ENCODE peak calls at places on chromosomes 16 and 17, in six cellular contexts. J, D, X, W, Y and M are unnamed samples.
A peak's percentile ranks its signal among the peaks of the same experiment; 100 is the strongest.

GRCh38 chr16:70253291-70254094 is 1.8 kb upstream of the EXOSC6 start:
- DNase-seq in J (peak; percentile 24), D (no peak), X (peak; percentile 42), W (peak; percentile 20), Y (no peak), M (no peak)

GRCh38 chr16:2026461-2027023 is at the start of gene NHERF2:
- DNase-seq in J (peak; percentile 43), D (peak; percentile 53), X (no peak), W (no peak), Y (no peak), M (peak; percentile 27)

GRCh38 chr16:31475949-31476304 is 4.0 kb downstream of the TGFB1I1 start:
- DNase-seq in J (no peak), D (no peak), X (no peak), W (no peak), Y (no peak), M (peak; percentile 27)

GRCh38 chr17:56593073-56593740 is at the start of gene NOG:
- DNase-seq in J (peak; percentile 26), D (peak; percentile 29), X (peak; percentile 64), W (peak; percentile 77), Y (peak; percentile 70), M (peak; percentile 69)

GRCh38 chr17:60139438-60140285 is 10.1 kb upstream of the CA4 start:
- DNase-seq in J (peak; percentile 73), D (peak; percentile 43), X (peak; percentile 63), W (peak; percentile 74), Y (no peak), M (peak; percentile 50)

GRCh38 chr17:7932949-7933348 is 943 bp downstream of the CNTROB start:
- DNase-seq in J (peak; percentile 11), D (no peak), X (peak; percentile 52), W (no peak), Y (peak; percentile 55), M (peak; percentile 60)

GRCh38 chr17:73291260-73291801 is 20.5 kb downstream of the CDC42EP4 start:
- DNase-seq in J (no peak), D (no peak), X (peak; percentile 93), W (no peak), Y (peak; percentile 91), M (no peak)

GRCh38 chr17:81210466-81210865 is 12.3 kb downstream of the CEP131 start:
- DNase-seq in J (no peak), D (no peak), X (no peak), W (no peak), Y (no peak), M (no peak)

GRCh38 chr16:57987441-57988177 is 12.9 kb downstream of the ZNF319 start:
- DNase-seq in J (no peak), D (no peak), X (no peak), W (no peak), Y (no peak), M (no peak)

GRCh38 chr16:56488035-56488434 is 31.8 kb downstream of the BBS2 start:
- DNase-seq in J (no peak), D (no peak), X (no peak), W (no peak), Y (no peak), M (no peak)

GRCh38 chr16:88940196-88941050 is 36.6 kb downstream of the CBFA2T3 start:
- DNase-seq in J (no peak), D (no peak), X (no peak), W (no peak), Y (no peak), M (no peak)

GRCh38 chr17:82297280-82297803 is 20.1 kb downstream of the CD7 start:
- DNase-seq in J (peak; percentile 84), D (peak; percentile 90), X (peak; percentile 85), W (no peak), Y (peak; percentile 91), M (peak; percentile 82)

GRCh38 chr16:7910116-7910515 is 577.5 kb downstream of the RBFOX1 start:
- DNase-seq in J (no peak), D (no peak), X (no peak), W (no peak), Y (no peak), M (no peak)

GRCh38 chr17:67156269-67157199 is 88.5 kb downstream of the HELZ start:
- DNase-seq in J (no peak), D (no peak), X (peak; percentile 88), W (no peak), Y (no peak), M (no peak)

GRCh38 chr17:80482555-80483308 is 6.3 kb upstream of the NPTX1 start:
- DNase-seq in J (no peak), D (no peak), X (peak; percentile 20), W (no peak), Y (no peak), M (no peak)

GRCh38 chr16:10619271-10619849 is 39.0 kb upstream of the EMP2 start:
- DNase-seq in J (no peak), D (peak; percentile 21), X (peak; percentile 33), W (no peak), Y (no peak), M (no peak)

GRCh38 chr16:84585886-84586285 is 32.0 kb downstream of the COTL1 start:
- DNase-seq in J (no peak), D (no peak), X (no peak), W (peak; percentile 59), Y (no peak), M (no peak)

GRCh38 chr17:1398900-1399299 is 1.1 kb downstream of the YWHAE start:
- DNase-seq in J (peak; percentile 30), D (peak; percentile 20), X (peak; percentile 44), W (no peak), Y (no peak), M (no peak)

GRCh38 chr17:80791758-80792284 is 199.8 kb upstream of the CHMP6 start:
- DNase-seq in J (peak; percentile 22), D (no peak), X (peak; percentile 97), W (no peak), Y (peak; percentile 95), M (no peak)

GRCh38 chr16:78106659-78107058 is 7.2 kb downstream of the WWOX start:
- DNase-seq in J (no peak), D (no peak), X (no peak), W (no peak), Y (no peak), M (no peak)

GRCh38 chr17:58156839-58157803 is 8.9 kb downstream of the OR4D1 start:
- DNase-seq in J (peak; percentile 58), D (no peak), X (peak; percentile 9), W (peak; percentile 48), Y (no peak), M (peak; percentile 42)
- H3K27ac ChIP-seq in J (peak overlapping the region; percentile 68), D (no peak overlapping the region), X (no peak overlapping the region), W (no peak overlapping the region), Y (no peak overlapping the region), M (peak overlapping the region; percentile 68)

GRCh38 chr17:49566668-49567071 is 9.0 kb upstream of the NXPH3 start:
- DNase-seq in J (no peak), D (peak; percentile 24), X (no peak), W (no peak), Y (no peak), M (no peak)

GRCh38 chr17:49567104-49567521 is 8.6 kb upstream of the NXPH3 start:
- DNase-seq in J (no peak), D (no peak), X (no peak), W (no peak), Y (peak; percentile 56), M (no peak)

GRCh38 chr17:49567871-49568694 is 7.6 kb upstream of the NXPH3 start:
- DNase-seq in J (peak; percentile 77), D (peak; percentile 81), X (peak; percentile 62), W (peak; percentile 79), Y (peak; percentile 96), M (peak; percentile 76)

GRCh38 chr17:49564638-49565037 is 11.0 kb upstream of the NXPH3 start:
- DNase-seq in J (no peak), D (no peak), X (no peak), W (no peak), Y (no peak), M (no peak)

DNA sequence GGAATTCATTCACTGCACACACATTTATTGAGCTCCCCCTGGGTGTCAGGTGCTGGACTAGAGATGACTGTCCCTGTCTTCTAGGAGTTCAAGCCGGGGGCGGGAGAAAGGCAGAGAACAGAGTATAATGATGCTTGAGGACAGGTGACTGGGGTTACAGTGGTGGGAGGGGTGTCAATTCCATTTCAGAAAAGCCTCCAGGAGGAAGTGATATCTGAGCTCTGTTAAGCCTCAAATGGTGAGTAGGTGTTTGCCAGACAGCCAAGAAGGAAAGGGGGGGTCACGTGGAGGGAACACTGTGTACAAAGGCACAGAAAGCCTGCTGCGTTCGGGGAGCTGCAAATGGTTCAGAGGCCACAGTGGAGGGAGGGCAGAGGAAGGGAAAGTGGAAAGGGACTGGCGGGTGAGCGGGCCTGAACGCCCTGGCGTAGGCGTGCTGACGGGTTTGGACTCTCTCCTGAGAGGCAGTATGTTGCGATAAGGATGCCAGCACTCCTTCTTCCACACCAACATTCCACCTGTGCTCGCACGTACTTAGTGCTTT is 9.7 kb upstream of the NXPH3 start:
- DNase-seq in J (no peak), D (peak; percentile 85), X (peak; percentile 5), W (no peak), Y (peak; percentile 95), M (no peak)
- H3K4me3 ChIP-seq in J (no peak overlapping the region), D (no peak overlapping the region), X (no peak overlapping the region), W (no peak overlapping the region), Y (no peak overlapping the region), M (no peak overlapping the region)

GRCh38 chr16:35197656-35198055 is 1738.2 kb downstream of the TP53TG3F start:
- DNase-seq in J (no peak), D (no peak), X (no peak), W (no peak), Y (no peak), M (no peak)

GRCh38 chr16:35196313-35196712 is 1736.9 kb downstream of the TP53TG3F start:
- DNase-seq in J (no peak), D (no peak), X (no peak), W (no peak), Y (no peak), M (no peak)

GRCh38 chr16:35201151-35201550 is 1741.7 kb downstream of the TP53TG3F start:
- DNase-seq in J (no peak), D (no peak), X (no peak), W (no peak), Y (no peak), M (no peak)

GRCh38 chr16:35200662-35201061 is 1741.2 kb downstream of the TP53TG3F start:
- DNase-seq in J (no peak), D (no peak), X (no peak), W (no peak), Y (no peak), M (no peak)

GRCh38 chr16:35198223-35199199 is 1739.1 kb downstream of the TP53TG3F start:
- DNase-seq in J (no peak), D (no peak), X (no peak), W (no peak), Y (no peak), M (no peak)
- H3K9me3 ChIP-seq in J (no peaks in the 10 kb centered on the region), D (no peaks in the 10 kb centered on the region), X (no peaks in the 10 kb centered on the region), W (peaks cover 77% of the 10 kb centered on the region), Y (no peaks in the 10 kb centered on the region), M (peaks cover 65% of the 10 kb centered on the region)

GRCh38 chr16:79716645-79717323 is 116.2 kb upstream of the MAF start:
- DNase-seq in J (no peak), D (no peak), X (no peak), W (no peak), Y (no peak), M (peak; percentile 16)

GRCh38 chr16:79717324-79717848 is 116.8 kb upstream of the MAF start:
- DNase-seq in J (no peak), D (no peak), X (no peak), W (no peak), Y (no peak), M (no peak)

GRCh38 chr16:79723583-79724168 is 123.1 kb upstream of the MAF start:
- DNase-seq in J (no peak), D (no peak), X (no peak), W (peak; percentile 94), Y (no peak), M (no peak)

GRCh38 chr16:79726902-79727301 is 126.4 kb upstream of the MAF start:
- DNase-seq in J (no peak), D (no peak), X (no peak), W (no peak), Y (no peak), M (no peak)

GRCh38 chr16:79721186-79721745 is 120.7 kb upstream of the MAF start:
- DNase-seq in J (no peak), D (peak; percentile 30), X (no peak), W (no peak), Y (no peak), M (no peak)
- H3K27ac ChIP-seq in J (no peak overlapping the region), D (peak overlapping the region; percentile 43), X (no peak overlapping the region), W (no peak overlapping the region), Y (peak overlapping the region; percentile 68), M (no peak overlapping the region)